ENCODE peak calls at places on chromosomes 13 and 19, in nine cellular contexts. J is left lung, S is RWPE1, D is psoas muscle, F is neural crest cell, H is mucosa of descending colon, R is tibial nerve, B is astrocyte of the spinal cord, W is endothelial cell. L is an unnamed sample.

GRCh38 chr19:47445937-47446402 is 25.7 kb downstream of the SLC8A2 start:
- DNase-seq in J (peak; percentile 47), S (no peak), D (peak; percentile 67), F (no peak), H (peak; percentile 55), R (no peak), B (no peak), W (peak; percentile 62), L (peak; percentile 65)

GRCh38 chr19:46731007-46731501 is 14.1 kb upstream of the PRKD2 start:
- DNase-seq in J (peak; percentile 80), S (peak; percentile 82), D (peak; percentile 72), F (no peak), H (no peak), R (no peak), B (peak; percentile 94), W (no peak), L (peak; percentile 75)

GRCh38 chr13:20190481-20191310 is 2.0 kb downstream of the GJB2 start:
- DNase-seq in J (no peak), S (peak; percentile 75), D (no peak), F (no peak), H (no peak), R (no peak), B (peak; percentile 70), W (no peak), L (no peak)

GRCh38 chr13:30829145-30829544 is 76.9 kb upstream of the MEDAG start:
- DNase-seq in J (no peak), S (peak; percentile 95), D (no peak), F (no peak), H (no peak), R (no peak), B (peak; percentile 74), W (no peak), L (peak; percentile 50)

GRCh38 chr19:46878613-46879375 is 18.0 kb downstream of the ARHGAP35 start:
- DNase-seq in J (no peak), S (no peak), D (peak; percentile 58), F (no peak), H (no peak), R (no peak), B (peak; percentile 93), W (no peak), L (no peak)

GRCh38 chr19:41325947-41326706 is 16.2 kb downstream of the CCDC97 start:
- DNase-seq in J (no peak), S (no peak), D (no peak), F (no peak), H (no peak), R (no peak), B (peak; percentile 76), W (no peak), L (peak; percentile 30)

GRCh38 chr13:50162001-50162400 is 146.8 kb downstream of the KCNRG start:
- DNase-seq in J (no peak), S (no peak), D (no peak), F (no peak), H (no peak), R (no peak), B (no peak), W (no peak), L (no peak)

GRCh38 chr19:18319591-18320135 is 3.2 kb downstream of the LSM4 start:
- DNase-seq in J (peak; percentile 63), S (no peak), D (no peak), F (no peak), H (peak; percentile 88), R (no peak), B (no peak), W (no peak), L (no peak)

GRCh38 chr13:22047082-22047784 is 376.4 kb downstream of the FGF9 start:
- DNase-seq in J (no peak), S (no peak), D (no peak), F (no peak), H (no peak), R (no peak), B (no peak), W (no peak), L (no peak)

GRCh38 chr19:10552596-10553053 is 8.9 kb downstream of the ATG4D start:
- DNase-seq in J (no peak), S (peak; percentile 73), D (no peak), F (no peak), H (no peak), R (no peak), B (no peak), W (no peak), L (no peak)

GRCh38 chr19:37977992-37978391 is 71.0 kb downstream of the SIPA1L3 start:
- DNase-seq in J (no peak), S (no peak), D (no peak), F (peak; percentile 23), H (no peak), R (no peak), B (peak; percentile 85), W (peak; percentile 30), L (no peak)

GRCh38 chr13:54852831-54853230 is 1824.2 kb downstream of the OLFM4 start:
- DNase-seq in J (no peak), S (no peak), D (no peak), F (no peak), H (no peak), R (no peak), B (no peak), W (no peak), L (no peak)

GRCh38 chr13:113793718-113794085 is 34.7 kb downstream of the TMEM255B start:
- DNase-seq in J (no peak), S (no peak), D (peak; percentile 42), F (no peak), H (no peak), R (no peak), B (no peak), W (no peak), L (no peak)

GRCh38 chr13:94710881-94711560 is 1.3 kb downstream of the SOX21 start:
- DNase-seq in J (no peak), S (peak; percentile 18), D (no peak), F (no peak), H (peak; percentile 37), R (no peak), B (peak; percentile 11), W (peak; percentile 55), L (peak; percentile 2)

GRCh38 chr13:98960331-98961203 is 17.3 kb downstream of the DOCK9 start:
- DNase-seq in J (no peak), S (no peak), D (no peak), F (no peak), H (no peak), R (no peak), B (no peak), W (no peak), L (no peak)

GRCh38 chr13:113970810-113971470 is 2.9 kb downstream of the C13orf46 start:
- DNase-seq in J (peak; percentile 62), S (peak; percentile 62), D (peak; percentile 83), F (no peak), H (peak; percentile 75), R (peak; percentile 55), B (peak; percentile 24), W (no peak), L (peak; percentile 9)

GRCh38 chr13:40228486-40228885 is 438.0 kb downstream of the FOXO1 start:
- DNase-seq in J (no peak), S (no peak), D (no peak), F (no peak), H (no peak), R (no peak), B (no peak), W (no peak), L (no peak)

GRCh38 chr19:2266183-2266993 is 10.2 kb upstream of the JSRP1 start:
- DNase-seq in J (peak; percentile 95), S (no peak), D (peak; percentile 89), F (no peak), H (peak; percentile 93), R (peak; percentile 80), B (peak; percentile 71), W (no peak), L (peak; percentile 63)

GRCh38 chr19:2255982-2256685 is at the start of gene JSRP1:
- DNase-seq in J (no peak), S (no peak), D (peak; percentile 98), F (no peak), H (no peak), R (no peak), B (no peak), W (no peak), L (no peak)

GRCh38 chr19:2260341-2260751 is 4.1 kb upstream of the JSRP1 start:
- DNase-seq in J (no peak), S (no peak), D (no peak), F (no peak), H (no peak), R (no peak), B (no peak), W (no peak), L (no peak)

GRCh38 chr19:2259331-2259730 is 3.1 kb upstream of the JSRP1 start:
- DNase-seq in J (no peak), S (no peak), D (no peak), F (no peak), H (no peak), R (no peak), B (no peak), W (no peak), L (no peak)

GRCh38 chr19:2261438-2262172 is 5.4 kb upstream of the JSRP1 start:
- DNase-seq in J (no peak), S (no peak), D (peak; percentile 76), F (peak; percentile 55), H (peak; percentile 74), R (peak; percentile 43), B (no peak), W (no peak), L (no peak)
- TF ChIP-seq CTCF in J (peak; percentile 70), S (peak; percentile 34), D (peak; percentile 53), F (peak; percentile 66), H (peak; percentile 21), R (peak; percentile 12), B (peak; percentile 71), W (peak; percentile 48), L (peak; percentile 53)

GRCh38 chr13:96011291-96011875 is 41.8 kb downstream of the UGGT2 start:
- DNase-seq in J (no peak), S (no peak), D (no peak), F (no peak), H (no peak), R (no peak), B (no peak), W (no peak), L (no peak)
- TF ChIP-seq CTCF in J (no peak), S (no peak), D (no peak), F (no peak), H (no peak), R (no peak), B (no peak), W (no peak), L (no peak)

GRCh38 chr13:23667750-23668149 is 97.5 kb downstream of the TNFRSF19 start:
- DNase-seq in J (no peak), S (no peak), D (no peak), F (no peak), H (no peak), R (no peak), B (no peak), W (no peak), L (no peak)
- TF ChIP-seq CTCF in J (no peak), S (no peak), D (no peak), F (no peak), H (no peak), R (no peak), B (peak; percentile 10), W (no peak), L (no peak)

DNA sequence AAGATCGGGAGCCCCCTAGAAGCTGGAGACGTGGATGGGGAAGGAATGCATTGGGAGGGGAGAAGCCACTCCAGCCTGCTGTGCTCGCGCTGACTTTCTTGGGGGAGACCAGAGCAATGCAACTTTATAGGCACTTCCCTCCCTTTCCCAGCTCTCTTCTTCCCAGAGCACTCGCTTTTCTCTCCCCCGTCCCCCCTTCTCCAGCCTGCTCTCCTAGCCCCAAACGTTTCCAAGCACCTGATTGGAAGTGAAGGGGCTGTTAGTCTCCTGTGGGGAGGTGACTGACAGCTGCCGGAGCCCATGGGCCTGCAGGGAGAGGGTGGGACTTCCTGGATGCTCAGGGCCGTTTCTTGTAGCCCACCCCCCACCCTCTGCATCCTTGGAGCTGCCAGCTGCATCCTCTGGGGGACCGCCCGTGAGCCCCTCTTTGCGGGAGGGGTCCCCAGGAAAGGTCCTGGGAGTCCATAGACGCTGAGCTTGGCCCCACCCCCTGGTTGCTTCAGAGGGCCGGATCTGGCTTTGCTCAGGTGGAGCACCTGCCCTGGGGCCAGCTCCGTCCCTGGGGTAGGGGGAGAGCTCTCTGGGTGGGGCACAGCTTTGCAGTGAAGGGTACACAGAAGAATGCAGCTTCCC is 2.5 kb downstream of the HDGFL2 start:
- DNase-seq in J (no peak), S (peak; percentile 59), D (no peak), F (peak; percentile 60), H (no peak), R (no peak), B (peak; percentile 70), W (peak; percentile 66), L (no peak)
- TF ChIP-seq CTCF in J (no peak), S (no peak), D (no peak), F (no peak), H (no peak), R (no peak), B (no peak), W (no peak), L (no peak)